ENCODE peak calls at places on chromosomes 4 and X, in four cellular contexts. One of them, this sample, is unnamed.

GRCh38 chr4:17082186-17082585 is 183.7 kb upstream of the LDB2 start:
- DNase-seq in K562: no peak
- DNase-seq in IMR-90: no peak
- DNase-seq in GM12878: no peak
- DNase-seq in this sample: no peak

GRCh38 chrX:8067754-8068469 is 103.2 kb downstream of the VCX2 start:
- DNase-seq in K562: peak
- DNase-seq in IMR-90: peak
- DNase-seq in GM12878: no peak
- DNase-seq in this sample: no peak

GRCh38 chr4:182807841-182808548 is 109.2 kb downstream of the DCTD start:
- DNase-seq in K562: no peak
- DNase-seq in IMR-90: no peak
- DNase-seq in GM12878: no peak
- DNase-seq in this sample: peak

GRCh38 chr4:41256740-41257256 is at the start of gene UCHL1:
- DNase-seq in IMR-90: peak
- DNase-seq in GM12878: no peak
- DNase-seq in K562: no peak
- DNase-seq in this sample: peak

GRCh38 chrX:120463241-120463640 is 5.9 kb downstream of the LAMP2 start:
- DNase-seq in GM12878: no peak
- DNase-seq in K562: no peak
- DNase-seq in IMR-90: peak
- DNase-seq in this sample: no peak

GRCh38 chr4:6463311-6464289 is 8.8 kb downstream of the PPP2R2C start:
- DNase-seq in IMR-90: no peak
- DNase-seq in GM12878: no peak
- DNase-seq in K562: no peak
- DNase-seq in this sample: peak

GRCh38 chr4:127782275-127783025 is at the start of gene HSPA4L:
- DNase-seq in K562: no peak
- DNase-seq in IMR-90: peak
- DNase-seq in GM12878: peak
- DNase-seq in this sample: no peak

GRCh38 chrX:82912401-82912800 is 595.7 kb upstream of the POU3F4 start:
- DNase-seq in GM12878: no peak
- DNase-seq in IMR-90: no peak
- DNase-seq in K562: no peak
- DNase-seq in this sample: no peak

GRCh38 chr4:93031431-93032098 is 727.8 kb downstream of the GRID2 start:
- DNase-seq in IMR-90: no peak
- DNase-seq in K562: no peak
- DNase-seq in GM12878: no peak
- DNase-seq in this sample: no peak

GRCh38 chr4:143431526-143432257 is 81.8 kb upstream of the SMARCA5 start:
- DNase-seq in GM12878: no peak
- DNase-seq in K562: no peak
- DNase-seq in IMR-90: no peak
- DNase-seq in this sample: no peak

GRCh38 chrX:49884290-49884862 is 5.1 kb downstream of the USP27X start:
- DNase-seq in IMR-90: peak
- DNase-seq in K562: peak
- DNase-seq in GM12878: peak
- DNase-seq in this sample: peak

GRCh38 chrX:44914532-44915198 is 41.7 kb downstream of the KDM6A start:
- DNase-seq in GM12878: no peak
- DNase-seq in IMR-90: peak
- DNase-seq in K562: no peak
- DNase-seq in this sample: no peak

GRCh38 chr4:181418491-181418890 is 824.7 kb upstream of the TENM3 start:
- DNase-seq in K562: no peak
- DNase-seq in IMR-90: no peak
- DNase-seq in GM12878: no peak
- DNase-seq in this sample: no peak

GRCh38 chrX:132271330-132271729 is 52.1 kb upstream of the RAP2C start:
- DNase-seq in K562: no peak
- DNase-seq in IMR-90: no peak
- DNase-seq in GM12878: no peak
- DNase-seq in this sample: no peak

GRCh38 chr4:158006973-158007372 is 165.9 kb downstream of the GASK1B start:
- DNase-seq in K562: no peak
- DNase-seq in IMR-90: no peak
- DNase-seq in GM12878: no peak
- DNase-seq in this sample: no peak

GRCh38 chrX:29225670-29226069 is 638.4 kb downstream of the IL1RAPL1 start:
- DNase-seq in K562: no peak
- DNase-seq in IMR-90: no peak
- DNase-seq in GM12878: no peak
- DNase-seq in this sample: peak

GRCh38 chr4:30719363-30720020 is 677 bp upstream of the PCDH7 start:
- DNase-seq in GM12878: no peak
- DNase-seq in IMR-90: peak
- DNase-seq in K562: no peak
- DNase-seq in this sample: no peak

GRCh38 chrX:132518401-132518800 is 29.6 kb upstream of the MBNL3 start:
- DNase-seq in K562: no peak
- DNase-seq in IMR-90: no peak
- DNase-seq in GM12878: no peak
- DNase-seq in this sample: no peak

GRCh38 chrX:137427813-137428212 is 138.1 kb upstream of the ZIC3 start:
- DNase-seq in K562: no peak
- DNase-seq in GM12878: no peak
- DNase-seq in IMR-90: no peak
- DNase-seq in this sample: no peak

GRCh38 chrX:107940095-107940494 is 42.1 kb downstream of the TEX13B start:
- DNase-seq in IMR-90: no peak
- DNase-seq in GM12878: no peak
- DNase-seq in K562: no peak
- DNase-seq in this sample: no peak

GRCh38 chrX:20361890-20362262 is 95.2 kb upstream of the RPS6KA3 start:
- DNase-seq in K562: no peak
- DNase-seq in GM12878: no peak
- DNase-seq in IMR-90: peak
- DNase-seq in this sample: no peak

GRCh38 chrX:20224814-20225487 is 41.8 kb downstream of the RPS6KA3 start:
- DNase-seq in GM12878: peak
- DNase-seq in IMR-90: peak
- DNase-seq in K562: no peak
- DNase-seq in this sample: no peak

GRCh38 chrX:108186811-108187210 is 95.2 kb downstream of the ATG4A start:
- DNase-seq in IMR-90: peak
- DNase-seq in GM12878: no peak
- DNase-seq in K562: no peak
- DNase-seq in this sample: no peak

GRCh38 chrX:17824980-17825379 is 36.1 kb downstream of the RAI2 start:
- DNase-seq in IMR-90: no peak
- DNase-seq in K562: no peak
- DNase-seq in GM12878: no peak
- DNase-seq in this sample: no peak

GRCh38 chr4:152944678-152945320 is 8.7 kb downstream of the FHDC1 start:
- DNase-seq in IMR-90: no peak
- DNase-seq in GM12878: no peak
- DNase-seq in K562: no peak
- DNase-seq in this sample: no peak

GRCh38 chr4:2684486-2684885 is 71.7 kb downstream of the TNIP2 start:
- DNase-seq in IMR-90: no peak
- DNase-seq in GM12878: no peak
- DNase-seq in K562: no peak
- DNase-seq in this sample: no peak

GRCh38 chr4:47128991-47129390 is 97.6 kb downstream of the GABRB1 start:
- DNase-seq in IMR-90: no peak
- DNase-seq in GM12878: no peak
- DNase-seq in K562: no peak
- DNase-seq in this sample: no peak

GRCh38 chr4:15162465-15163283 is 160.4 kb downstream of the CPEB2 start:
- DNase-seq in GM12878: no peak
- DNase-seq in K562: peak
- DNase-seq in IMR-90: peak
- DNase-seq in this sample: no peak

GRCh38 chr4:107950746-107951540 is 19.6 kb downstream of the CYP2U1 start:
- DNase-seq in K562: no peak
- DNase-seq in IMR-90: peak
- DNase-seq in GM12878: no peak
- DNase-seq in this sample: no peak
- TF ChIP-seq CHD1 in K562: no peak
- TF ChIP-seq CHD1 in IMR-90: no peak
- TF ChIP-seq CHD1 in GM12878: no peak
- TF ChIP-seq CHD1 in this sample: no peak

GRCh38 chr4:38311495-38311894 is 351.3 kb downstream of the PTTG2 start:
- DNase-seq in IMR-90: no peak
- DNase-seq in K562: no peak
- DNase-seq in GM12878: no peak
- DNase-seq in this sample: no peak

GRCh38 chr4:38308728-38309315 is 348.6 kb downstream of the PTTG2 start:
- DNase-seq in IMR-90: peak
- DNase-seq in K562: no peak
- DNase-seq in GM12878: no peak
- DNase-seq in this sample: no peak

GRCh38 chr4:38313175-38313574 is 350.8 kb upstream of the KLF3 start:
- DNase-seq in IMR-90: no peak
- DNase-seq in GM12878: no peak
- DNase-seq in K562: no peak
- DNase-seq in this sample: no peak

GRCh38 chr4:38309471-38309870 is 349.3 kb downstream of the PTTG2 start:
- DNase-seq in K562: no peak
- DNase-seq in IMR-90: no peak
- DNase-seq in GM12878: no peak
- DNase-seq in this sample: no peak

DNA sequence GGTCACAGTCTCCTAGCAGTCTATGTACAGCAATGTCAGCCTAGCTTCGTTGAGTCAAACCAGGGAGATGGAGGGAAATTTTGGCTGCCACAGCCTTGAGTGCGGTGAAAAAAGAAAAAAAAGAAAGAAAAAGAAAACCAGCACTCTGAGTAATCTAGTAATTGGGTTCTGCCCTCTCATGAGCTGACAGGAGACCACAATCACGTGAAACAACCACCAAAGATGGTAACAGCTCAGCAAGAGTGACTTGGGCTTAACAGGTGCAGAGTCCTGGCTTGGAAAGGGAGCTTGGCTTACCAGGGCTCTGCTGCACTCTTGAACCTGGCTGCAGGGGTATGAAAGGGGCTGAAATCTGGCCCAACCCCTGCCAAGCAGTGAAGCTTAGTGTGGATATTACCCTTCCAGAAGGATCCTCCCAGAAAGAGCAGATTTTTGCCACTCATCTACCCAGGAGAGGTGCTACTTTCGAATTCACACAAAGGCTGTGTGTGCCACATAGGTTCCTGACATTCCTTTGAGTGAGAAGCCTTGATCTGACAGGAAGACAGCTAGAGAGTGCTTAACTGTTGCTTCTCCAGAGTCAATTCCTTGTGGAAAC is 350.3 kb downstream of the PTTG2 start:
- DNase-seq in GM12878: peak
- DNase-seq in K562: no peak
- DNase-seq in IMR-90: no peak
- DNase-seq in this sample: no peak
- H3K27ac ChIP-seq in GM12878: peak
- H3K27ac ChIP-seq in K562: no peak
- H3K27ac ChIP-seq in IMR-90: no peak
- H3K27ac ChIP-seq in this sample: no peak

GRCh38 chr4:156578005-156578404 is 393.6 kb downstream of the PDGFC start:
- DNase-seq in K562: no peak
- DNase-seq in IMR-90: no peak
- DNase-seq in GM12878: no peak
- DNase-seq in this sample: no peak

GRCh38 chr4:156571146-156571545 is 400.5 kb downstream of the PDGFC start:
- DNase-seq in K562: no peak
- DNase-seq in GM12878: no peak
- DNase-seq in IMR-90: no peak
- DNase-seq in this sample: no peak

GRCh38 chr4:156578713-156579112 is 392.9 kb downstream of the PDGFC start:
- DNase-seq in K562: no peak
- DNase-seq in IMR-90: no peak
- DNase-seq in GM12878: no peak
- DNase-seq in this sample: no peak

GRCh38 chr4:156576946-156577345 is 394.7 kb downstream of the PDGFC start:
- DNase-seq in GM12878: no peak
- DNase-seq in K562: no peak
- DNase-seq in IMR-90: no peak
- DNase-seq in this sample: no peak

DNA sequence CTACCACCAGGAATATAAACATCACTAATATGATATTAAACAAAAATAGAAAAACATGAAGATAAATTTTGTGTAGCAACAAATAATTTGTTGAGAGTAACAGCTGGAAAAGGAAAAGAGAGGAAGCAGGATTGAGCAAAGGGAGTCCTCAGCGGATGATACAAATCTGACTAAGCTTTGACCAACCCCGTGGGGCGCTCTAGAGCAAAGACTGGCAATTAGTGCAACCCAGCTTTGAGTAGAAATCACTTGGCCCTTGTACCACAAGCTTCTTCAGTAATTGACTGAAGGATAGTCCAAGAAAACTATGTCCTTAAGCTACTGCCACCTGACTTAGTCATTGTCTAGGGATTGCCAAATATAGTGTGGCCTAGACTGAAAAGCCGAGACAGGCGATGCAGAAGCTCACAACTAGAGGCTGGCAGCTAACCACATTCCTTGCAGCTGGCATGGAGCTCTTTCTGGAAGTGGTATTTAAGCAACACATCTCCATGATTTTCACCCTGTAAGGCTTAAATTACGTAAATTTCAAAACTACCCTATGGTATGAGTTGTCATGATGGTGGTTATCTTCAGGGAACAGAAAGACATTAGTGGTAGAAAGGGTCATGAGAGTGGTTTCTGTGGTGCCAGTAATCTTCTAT is 396.0 kb downstream of the PDGFC start:
- DNase-seq in GM12878: no peak
- DNase-seq in K562: no peak
- DNase-seq in IMR-90: no peak
- DNase-seq in this sample: peak
- TF ChIP-seq CHD1 in GM12878: no peak
- TF ChIP-seq CHD1 in K562: no peak
- TF ChIP-seq CHD1 in IMR-90: no peak
- TF ChIP-seq CHD1 in this sample: no peak

DNA sequence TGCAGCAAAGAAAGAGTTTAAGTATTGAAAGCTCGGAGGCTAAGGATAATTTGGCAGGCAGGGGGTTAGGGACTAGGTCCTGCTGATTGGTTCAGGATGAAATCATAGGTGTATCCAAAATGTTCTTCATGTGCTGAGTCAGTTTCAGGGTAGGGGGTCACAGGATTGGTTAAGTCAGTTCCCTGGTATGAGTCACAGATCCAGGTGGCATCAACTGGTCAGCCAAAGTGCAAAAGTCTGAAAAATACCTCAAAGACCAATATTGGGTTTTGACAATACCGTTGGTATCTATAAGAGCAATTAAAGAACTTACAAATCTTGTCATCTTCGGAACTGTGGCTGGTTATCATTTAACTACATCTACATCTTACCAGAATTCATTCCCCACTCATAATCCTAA is 25.6 kb upstream of the PRDM8 start:
- DNase-seq in GM12878: no peak
- DNase-seq in IMR-90: no peak
- DNase-seq in K562: no peak
- DNase-seq in this sample: no peak
- H3K27ac ChIP-seq in GM12878: no peak
- H3K27ac ChIP-seq in IMR-90: no peak
- H3K27ac ChIP-seq in K562: no peak
- H3K27ac ChIP-seq in this sample: no peak

GRCh38 chrX:130060122-130061069 is 49.9 kb downstream of the ELF4 start:
- DNase-seq in GM12878: no peak
- DNase-seq in IMR-90: peak
- DNase-seq in K562: peak
- DNase-seq in this sample: peak
- TF ChIP-seq CHD1 in GM12878: no peak
- TF ChIP-seq CHD1 in IMR-90: no peak
- TF ChIP-seq CHD1 in K562: no peak
- TF ChIP-seq CHD1 in this sample: no peak

This sample was measured in H1.